ENCODE peak calls at places on chromosomes 1 and 21, in four cellular contexts. U, L, S and X are unnamed samples.

GRCh38 chr1:201563941-201564340 is 25.0 kb downstream of the NAV1 start:
- DNase-seq in U (no peak), L (no peak), S (no peak), X (no peak)

GRCh38 chr1:177200290-177200689 is 29.5 kb downstream of the BRINP2 start:
- DNase-seq in U (no peak), L (no peak), S (no peak), X (no peak)

GRCh38 chr21:46608672-46609111 is 3.8 kb upstream of the S100B start:
- DNase-seq in U (no peak), L (no peak), S (no peak), X (no peak)

GRCh38 chr1:62398377-62398776 is 38.5 kb upstream of the USP1 start:
- DNase-seq in U (no peak), L (no peak), S (no peak), X (peak; percentile 83)

GRCh38 chr1:66383168-66383567 is 150.8 kb upstream of the SGIP1 start:
- DNase-seq in U (no peak), L (no peak), S (no peak), X (no peak)

GRCh38 chr1:225424562-225425210 is 3.2 kb downstream of the LBR start:
- DNase-seq in U (no peak), L (no peak), S (no peak), X (peak; percentile 36)

GRCh38 chr1:97073169-97073568 is 351.6 kb downstream of the PTBP2 start:
- DNase-seq in U (no peak), L (no peak), S (no peak), X (no peak)

GRCh38 chr1:175015243-175015642 is 8.0 kb downstream of the MRPS14 start:
- DNase-seq in U (no peak), L (no peak), S (no peak), X (peak; percentile 47)

GRCh38 chr1:64839732-64840405 is 95.0 kb downstream of the RAVER2 start:
- DNase-seq in U (no peak), L (no peak), S (no peak), X (no peak)

GRCh38 chr1:15451014-15451722 is 5.4 kb upstream of the CELA2A start:
- DNase-seq in U (no peak), L (no peak), S (no peak), X (no peak)

GRCh38 chr1:201347498-201348210 is 29.8 kb downstream of the TNNT2 start:
- DNase-seq in U (no peak), L (no peak), S (no peak), X (no peak)

GRCh38 chr1:167693425-167694045 is 28.2 kb upstream of the MPZL1 start:
- DNase-seq in U (no peak), L (no peak), S (no peak), X (no peak)

GRCh38 chr1:29706936-29707335 is 470.6 kb downstream of the PTPRU start:
- DNase-seq in U (no peak), L (no peak), S (no peak), X (peak; percentile 81)

GRCh38 chr1:8015809-8016165 is 10.3 kb downstream of the ERRFI1 start:
- DNase-seq in U (no peak), L (no peak), S (no peak), X (no peak)

GRCh38 chr1:44327679-44328491 is 27.2 kb downstream of the ERI3 start:
- DNase-seq in U (no peak), L (no peak), S (peak; percentile 95), X (peak; percentile 97)

GRCh38 chr21:29508311-29508710 is 209.6 kb downstream of the BACH1 start:
- DNase-seq in U (no peak), L (no peak), S (no peak), X (no peak)

GRCh38 chr1:41802532-41803501 is 115.9 kb downstream of the HIVEP3 start:
- DNase-seq in U (no peak), L (peak; percentile 76), S (peak; percentile 85), X (peak; percentile 13)

GRCh38 chr1:212944209-212944901 is 6.0 kb upstream of the VASH2 start:
- DNase-seq in U (no peak), L (peak; percentile 25), S (no peak), X (no peak)

GRCh38 chr1:221284028-221284427 is 404.8 kb downstream of the HLX start:
- DNase-seq in U (no peak), L (no peak), S (no peak), X (peak; percentile 19)

GRCh38 chr1:105427543-105427942 is 1628.9 kb upstream of the PRMT6 start:
- DNase-seq in U (no peak), L (peak; percentile 76), S (no peak), X (no peak)

GRCh38 chr1:204116539-204116938 is 35.3 kb downstream of the ETNK2 start:
- DNase-seq in U (no peak), L (no peak), S (no peak), X (no peak)

GRCh38 chr1:50416553-50417453 is 6.4 kb downstream of the DMRTA2 start:
- DNase-seq in U (no peak), L (no peak), S (no peak), X (peak; percentile 24)